ENCODE peak calls at places on chromosome 6, in eight cellular contexts. One of them, this sample, is unnamed.

GRCh38 chr6:90109141-90109540 is 187.5 kb downstream of the BACH2 start:
- DNase-seq in BJ: no peak
- DNase-seq in upper lobe of right lung: no peak
- DNase-seq in WERI-Rb-1: no peak
- DNase-seq in heart left ventricle: no peak
- DNase-seq in left ventricle myocardium inferior: no peak
- DNase-seq in GM12864: no peak
- DNase-seq in aorta: no peak
- DNase-seq in this sample: peak

GRCh38 chr6:126152346-126152745 is 166.0 kb downstream of the TRMT11 start:
- DNase-seq in heart left ventricle: no peak
- DNase-seq in aorta: no peak
- DNase-seq in upper lobe of right lung: no peak
- DNase-seq in left ventricle myocardium inferior: no peak
- DNase-seq in WERI-Rb-1: no peak
- DNase-seq in BJ: no peak
- DNase-seq in GM12864: no peak
- DNase-seq in this sample: no peak

GRCh38 chr6:99943846-99944245 is 50.2 kb downstream of the MCHR2 start:
- DNase-seq in left ventricle myocardium inferior: no peak
- DNase-seq in WERI-Rb-1: no peak
- DNase-seq in GM12864: no peak
- DNase-seq in heart left ventricle: no peak
- DNase-seq in BJ: no peak
- DNase-seq in upper lobe of right lung: no peak
- DNase-seq in aorta: no peak
- DNase-seq in this sample: no peak

GRCh38 chr6:4647414-4648365 is 128.5 kb upstream of the CDYL start:
- DNase-seq in heart left ventricle: peak
- DNase-seq in GM12864: no peak
- DNase-seq in upper lobe of right lung: peak
- DNase-seq in aorta: peak
- DNase-seq in WERI-Rb-1: peak
- DNase-seq in left ventricle myocardium inferior: peak
- DNase-seq in BJ: no peak
- DNase-seq in this sample: peak

GRCh38 chr6:14584450-14584849 is 466.9 kb downstream of the CD83 start:
- DNase-seq in left ventricle myocardium inferior: no peak
- DNase-seq in heart left ventricle: no peak
- DNase-seq in GM12864: no peak
- DNase-seq in WERI-Rb-1: no peak
- DNase-seq in aorta: no peak
- DNase-seq in BJ: no peak
- DNase-seq in upper lobe of right lung: no peak
- DNase-seq in this sample: no peak

GRCh38 chr6:43523282-43523681 is 6.4 kb downstream of the POLR1C start:
- DNase-seq in WERI-Rb-1: no peak
- DNase-seq in left ventricle myocardium inferior: no peak
- DNase-seq in upper lobe of right lung: no peak
- DNase-seq in aorta: no peak
- DNase-seq in GM12864: no peak
- DNase-seq in heart left ventricle: no peak
- DNase-seq in BJ: no peak
- DNase-seq in this sample: no peak

GRCh38 chr6:43893073-43893472 is 123.1 kb downstream of the VEGFA start:
- DNase-seq in heart left ventricle: no peak
- DNase-seq in WERI-Rb-1: no peak
- DNase-seq in BJ: no peak
- DNase-seq in GM12864: no peak
- DNase-seq in upper lobe of right lung: no peak
- DNase-seq in aorta: no peak
- DNase-seq in left ventricle myocardium inferior: no peak
- DNase-seq in this sample: no peak

GRCh38 chr6:9039258-9039657 is 603.9 kb upstream of the SLC35B3 start:
- DNase-seq in left ventricle myocardium inferior: no peak
- DNase-seq in GM12864: no peak
- DNase-seq in heart left ventricle: no peak
- DNase-seq in BJ: no peak
- DNase-seq in WERI-Rb-1: peak
- DNase-seq in upper lobe of right lung: no peak
- DNase-seq in aorta: no peak
- DNase-seq in this sample: no peak

GRCh38 chr6:70820778-70821177 is 136.1 kb downstream of the B3GAT2 start:
- DNase-seq in heart left ventricle: no peak
- DNase-seq in aorta: no peak
- DNase-seq in GM12864: no peak
- DNase-seq in WERI-Rb-1: no peak
- DNase-seq in left ventricle myocardium inferior: no peak
- DNase-seq in BJ: no peak
- DNase-seq in upper lobe of right lung: no peak
- DNase-seq in this sample: no peak

GRCh38 chr6:155186052-155186658 is 77.7 kb upstream of the CLDN20 start:
- DNase-seq in left ventricle myocardium inferior: no peak
- DNase-seq in WERI-Rb-1: no peak
- DNase-seq in heart left ventricle: no peak
- DNase-seq in GM12864: no peak
- DNase-seq in upper lobe of right lung: no peak
- DNase-seq in aorta: no peak
- DNase-seq in BJ: no peak
- DNase-seq in this sample: peak
- H3K4me3 ChIP-seq in left ventricle myocardium inferior: no peak
- H3K4me3 ChIP-seq in WERI-Rb-1: no peak
- H3K4me3 ChIP-seq in heart left ventricle: no peak
- H3K4me3 ChIP-seq in GM12864: peak
- H3K4me3 ChIP-seq in upper lobe of right lung: no peak
- H3K4me3 ChIP-seq in aorta: no peak
- H3K4me3 ChIP-seq in BJ: no peak
- H3K4me3 ChIP-seq in this sample: peak

GRCh38 chr6:30679765-30680535 is 6.5 kb downstream of the PPP1R18 start:
- DNase-seq in heart left ventricle: no peak
- DNase-seq in GM12864: no peak
- DNase-seq in aorta: no peak
- DNase-seq in WERI-Rb-1: peak
- DNase-seq in upper lobe of right lung: no peak
- DNase-seq in BJ: no peak
- DNase-seq in left ventricle myocardium inferior: no peak
- DNase-seq in this sample: no peak
- H3K4me3 ChIP-seq in heart left ventricle: no peak
- H3K4me3 ChIP-seq in GM12864: peak
- H3K4me3 ChIP-seq in aorta: no peak
- H3K4me3 ChIP-seq in WERI-Rb-1: peak
- H3K4me3 ChIP-seq in upper lobe of right lung: peak
- H3K4me3 ChIP-seq in BJ: peak
- H3K4me3 ChIP-seq in left ventricle myocardium inferior: peak
- H3K4me3 ChIP-seq in this sample: peak

DNA sequence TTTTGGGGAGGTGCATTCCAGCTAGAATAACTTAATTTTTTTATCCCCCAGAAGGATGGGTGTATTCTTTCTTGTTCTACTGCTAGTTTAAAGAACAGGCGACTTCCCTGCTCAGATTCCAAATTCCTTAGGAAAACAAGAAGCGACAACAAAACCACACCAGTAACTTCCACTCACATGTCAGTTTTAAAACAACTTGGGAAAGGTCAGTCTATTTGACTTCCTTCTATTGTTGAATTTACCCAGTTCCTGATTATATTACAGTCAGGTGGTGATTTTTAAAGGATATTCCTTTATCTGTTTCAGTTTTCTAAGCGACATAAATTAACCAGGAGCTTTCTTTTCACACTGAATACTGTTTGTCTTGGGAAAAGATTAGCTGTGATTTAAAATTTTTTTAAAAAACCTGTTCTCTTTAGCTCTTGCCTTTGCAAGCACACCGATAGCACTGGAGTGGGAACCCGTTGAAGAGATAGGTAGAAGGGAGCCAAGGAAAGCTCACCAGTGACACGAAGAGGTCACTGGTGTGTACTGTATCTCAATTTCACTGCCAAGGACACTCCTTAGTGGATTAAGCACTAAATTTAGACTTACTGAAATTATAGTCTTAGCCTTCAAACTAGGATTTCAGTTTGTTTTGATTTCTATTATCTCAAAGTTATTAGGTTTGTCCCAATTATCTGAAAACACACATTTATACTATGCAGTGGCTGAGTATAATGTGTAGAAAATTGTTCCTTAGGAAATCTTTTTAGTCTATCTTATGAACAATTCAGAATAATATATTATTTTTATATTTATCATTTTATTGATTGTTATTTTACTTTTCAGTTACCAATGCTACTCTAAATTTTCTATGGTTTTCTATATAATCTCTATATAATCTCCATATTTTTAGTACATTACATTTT is 22.3 kb downstream of the MARCKS start:
- DNase-seq in heart left ventricle: peak
- DNase-seq in GM12864: no peak
- DNase-seq in aorta: no peak
- DNase-seq in upper lobe of right lung: no peak
- DNase-seq in left ventricle myocardium inferior: no peak
- DNase-seq in BJ: no peak
- DNase-seq in WERI-Rb-1: peak
- DNase-seq in this sample: peak
- H3K4me3 ChIP-seq in heart left ventricle: no peak
- H3K4me3 ChIP-seq in GM12864: no peak
- H3K4me3 ChIP-seq in aorta: no peak
- H3K4me3 ChIP-seq in upper lobe of right lung: peak
- H3K4me3 ChIP-seq in left ventricle myocardium inferior: peak
- H3K4me3 ChIP-seq in BJ: no peak
- H3K4me3 ChIP-seq in WERI-Rb-1: no peak
- H3K4me3 ChIP-seq in this sample: no peak

DNA sequence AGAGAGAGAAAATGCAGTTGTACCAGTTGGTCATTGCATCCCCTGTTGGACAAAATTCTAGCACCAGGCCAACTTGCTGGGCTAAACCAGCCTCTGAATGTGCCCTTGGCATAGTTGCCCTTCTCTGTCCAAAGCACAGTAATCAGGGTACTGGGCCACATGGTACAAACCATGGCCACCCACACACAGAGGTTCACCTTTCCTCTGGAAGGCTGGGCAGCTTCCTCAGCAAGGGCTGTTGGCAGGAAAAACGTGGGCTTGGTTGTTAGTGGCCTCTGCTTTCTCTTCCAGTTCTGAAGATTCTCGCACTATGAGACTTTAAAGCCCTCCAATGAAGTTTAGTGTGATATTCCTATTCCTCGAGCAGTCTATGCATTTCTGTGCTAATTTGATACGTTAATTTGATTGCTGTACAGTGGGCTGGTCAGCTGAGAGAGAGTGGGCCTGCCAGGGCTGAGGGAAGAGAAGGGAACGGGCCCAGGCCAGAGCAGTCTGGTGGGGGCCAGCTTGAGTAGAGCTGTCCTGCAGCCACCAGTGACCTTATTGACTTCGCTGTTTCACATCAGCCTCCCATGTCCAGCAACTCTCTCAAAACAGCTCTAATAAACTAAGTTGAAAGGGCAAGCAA is 592 bp downstream of the DDO start:
- DNase-seq in heart left ventricle: no peak
- DNase-seq in upper lobe of right lung: peak
- DNase-seq in BJ: no peak
- DNase-seq in aorta: no peak
- DNase-seq in WERI-Rb-1: no peak
- DNase-seq in left ventricle myocardium inferior: no peak
- DNase-seq in GM12864: no peak
- DNase-seq in this sample: no peak
- H3K4me3 ChIP-seq in heart left ventricle: no peak
- H3K4me3 ChIP-seq in upper lobe of right lung: peak
- H3K4me3 ChIP-seq in BJ: no peak
- H3K4me3 ChIP-seq in aorta: no peak
- H3K4me3 ChIP-seq in WERI-Rb-1: no peak
- H3K4me3 ChIP-seq in left ventricle myocardium inferior: peak
- H3K4me3 ChIP-seq in GM12864: no peak
- H3K4me3 ChIP-seq in this sample: no peak

GRCh38 chr6:3005077-3005476 is 5.4 kb downstream of the NQO2 start:
- DNase-seq in BJ: no peak
- DNase-seq in WERI-Rb-1: no peak
- DNase-seq in upper lobe of right lung: no peak
- DNase-seq in left ventricle myocardium inferior: no peak
- DNase-seq in GM12864: no peak
- DNase-seq in heart left ventricle: no peak
- DNase-seq in aorta: no peak
- DNase-seq in this sample: no peak

GRCh38 chr6:2999005-2999620 is 581 bp upstream of the NQO2 start:
- DNase-seq in aorta: peak
- DNase-seq in upper lobe of right lung: no peak
- DNase-seq in left ventricle myocardium inferior: no peak
- DNase-seq in WERI-Rb-1: no peak
- DNase-seq in heart left ventricle: no peak
- DNase-seq in GM12864: no peak
- DNase-seq in BJ: no peak
- DNase-seq in this sample: peak

GRCh38 chr6:2999621-3000455 is at the start of gene NQO2:
- DNase-seq in left ventricle myocardium inferior: peak
- DNase-seq in upper lobe of right lung: peak
- DNase-seq in aorta: peak
- DNase-seq in GM12864: no peak
- DNase-seq in BJ: no peak
- DNase-seq in heart left ventricle: peak
- DNase-seq in WERI-Rb-1: peak
- DNase-seq in this sample: peak

GRCh38 chr6:3001146-3001772 is 1.6 kb downstream of the NQO2 start:
- DNase-seq in left ventricle myocardium inferior: no peak
- DNase-seq in aorta: no peak
- DNase-seq in WERI-Rb-1: no peak
- DNase-seq in GM12864: no peak
- DNase-seq in heart left ventricle: no peak
- DNase-seq in upper lobe of right lung: no peak
- DNase-seq in BJ: no peak
- DNase-seq in this sample: no peak

GRCh38 chr6:3001773-3002293 is 2.1 kb downstream of the NQO2 start:
- DNase-seq in upper lobe of right lung: no peak
- DNase-seq in BJ: no peak
- DNase-seq in GM12864: no peak
- DNase-seq in heart left ventricle: no peak
- DNase-seq in left ventricle myocardium inferior: no peak
- DNase-seq in aorta: no peak
- DNase-seq in WERI-Rb-1: no peak
- DNase-seq in this sample: peak
- H3K4me3 ChIP-seq in upper lobe of right lung: no peak
- H3K4me3 ChIP-seq in BJ: no peak
- H3K4me3 ChIP-seq in GM12864: no peak
- H3K4me3 ChIP-seq in heart left ventricle: no peak
- H3K4me3 ChIP-seq in left ventricle myocardium inferior: no peak
- H3K4me3 ChIP-seq in aorta: no peak
- H3K4me3 ChIP-seq in WERI-Rb-1: no peak
- H3K4me3 ChIP-seq in this sample: no peak

This sample was measured in GM12865.